ENCODE peak calls at places on chromosomes 5 and 9, in four cellular contexts. One of them, this sample, is unnamed.

GRCh38 chr9:89781838-89782237 is 177.0 kb downstream of the GADD45G start:
- DNase-seq in HL-60: peak
- DNase-seq in GM12878: peak
- DNase-seq in K562: no peak
- DNase-seq in this sample: peak

GRCh38 chr5:40958811-40959210 is 49.5 kb downstream of the C7 start:
- DNase-seq in HL-60: no peak
- DNase-seq in GM12878: no peak
- DNase-seq in K562: no peak
- DNase-seq in this sample: no peak

GRCh38 chr5:93574041-93574938 is 6.7 kb downstream of the NR2F1-AS1 start:
- DNase-seq in HL-60: no peak
- DNase-seq in GM12878: no peak
- DNase-seq in K562: no peak
- DNase-seq in this sample: no peak

GRCh38 chr9:95264954-95265615 is 52.4 kb downstream of the FANCC start:
- DNase-seq in HL-60: no peak
- DNase-seq in GM12878: no peak
- DNase-seq in K562: peak
- DNase-seq in this sample: no peak

GRCh38 chr9:113906411-113907110 is 30.5 kb downstream of the ZNF618 start:
- DNase-seq in HL-60: no peak
- DNase-seq in GM12878: no peak
- DNase-seq in K562: no peak
- DNase-seq in this sample: no peak

GRCh38 chr9:127918201-127919107 is 1.6 kb upstream of the ST6GALNAC4 start:
- DNase-seq in HL-60: no peak
- DNase-seq in GM12878: no peak
- DNase-seq in K562: peak
- DNase-seq in this sample: no peak

GRCh38 chr5:63155310-63155631 is 576.7 kb downstream of the LRRC70 start:
- DNase-seq in HL-60: no peak
- DNase-seq in GM12878: no peak
- DNase-seq in K562: no peak
- DNase-seq in this sample: no peak

GRCh38 chr9:85302860-85303779 is 438.6 kb downstream of the AGTPBP1 start:
- DNase-seq in HL-60: no peak
- DNase-seq in GM12878: no peak
- DNase-seq in K562: no peak
- DNase-seq in this sample: no peak

GRCh38 chr9:105188746-105189145 is 55.7 kb upstream of the SLC44A1 start:
- DNase-seq in HL-60: peak
- DNase-seq in GM12878: no peak
- DNase-seq in K562: no peak
- DNase-seq in this sample: no peak

GRCh38 chr5:40986666-40987065 is 77.4 kb downstream of the C7 start:
- DNase-seq in HL-60: no peak
- DNase-seq in GM12878: no peak
- DNase-seq in K562: no peak
- DNase-seq in this sample: no peak

GRCh38 chr5:93607367-93608258 is 24.6 kb downstream of the NR2F1 start:
- DNase-seq in HL-60: no peak
- DNase-seq in GM12878: no peak
- DNase-seq in K562: peak
- DNase-seq in this sample: no peak

GRCh38 chr9:36007309-36007708 is 29.4 kb upstream of the RECK start:
- DNase-seq in HL-60: no peak
- DNase-seq in GM12878: no peak
- DNase-seq in K562: no peak
- DNase-seq in this sample: peak

GRCh38 chr9:36007852-36008251 is 28.9 kb upstream of the RECK start:
- DNase-seq in HL-60: no peak
- DNase-seq in GM12878: no peak
- DNase-seq in K562: no peak
- DNase-seq in this sample: no peak

GRCh38 chr9:36011379-36011778 is 25.3 kb upstream of the RECK start:
- DNase-seq in HL-60: no peak
- DNase-seq in GM12878: no peak
- DNase-seq in K562: no peak
- DNase-seq in this sample: no peak

GRCh38 chr9:36006541-36006940 is 30.2 kb upstream of the RECK start:
- DNase-seq in HL-60: no peak
- DNase-seq in GM12878: no peak
- DNase-seq in K562: peak
- DNase-seq in this sample: no peak

GRCh38 chr9:36008774-36009300 is 27.9 kb upstream of the RECK start:
- DNase-seq in HL-60: peak
- DNase-seq in GM12878: no peak
- DNase-seq in K562: peak
- DNase-seq in this sample: peak
- TF ChIP-seq POLR2AphosphoS5 in HL-60: no peak
- TF ChIP-seq POLR2AphosphoS5 in GM12878: no peak
- TF ChIP-seq POLR2AphosphoS5 in K562: no peak
- TF ChIP-seq POLR2AphosphoS5 in this sample: no peak

DNA sequence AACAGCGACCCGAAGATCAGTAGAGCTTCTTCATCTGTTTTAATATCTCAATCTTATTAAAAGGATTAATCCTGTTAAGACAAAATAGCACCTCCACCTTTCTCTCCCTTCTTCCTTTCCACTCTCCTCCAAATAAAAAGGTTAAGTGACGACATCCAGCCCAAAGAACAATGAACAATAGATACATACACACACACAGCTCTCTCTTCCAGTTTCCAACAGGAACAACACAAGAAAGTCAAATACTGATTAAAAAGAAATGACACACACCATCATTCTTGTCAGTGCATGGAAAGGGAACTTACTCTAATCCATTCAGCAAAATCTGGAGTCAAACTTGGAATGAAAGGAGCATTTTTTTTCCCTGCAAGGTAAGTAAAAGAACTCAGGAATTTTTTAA is 2.8 kb downstream of the ARL15 start:
- DNase-seq in HL-60: no peak
- DNase-seq in GM12878: no peak
- DNase-seq in K562: no peak
- DNase-seq in this sample: no peak
- TF ChIP-seq SPI1 in HL-60: no peak
- TF ChIP-seq SPI1 in GM12878: no peak
- TF ChIP-seq SPI1 in K562: no peak
- TF ChIP-seq SPI1 in this sample: no peak

GRCh38 chr9:126423022-126423708 is 96.5 kb downstream of the MVB12B start:
- DNase-seq in HL-60: peak
- DNase-seq in GM12878: no peak
- DNase-seq in K562: no peak
- DNase-seq in this sample: no peak
- TF ChIP-seq POLR2AphosphoS5 in HL-60: no peak
- TF ChIP-seq POLR2AphosphoS5 in GM12878: no peak
- TF ChIP-seq POLR2AphosphoS5 in K562: no peak
- TF ChIP-seq POLR2AphosphoS5 in this sample: no peak

GRCh38 chr9:68970150-68970549 is 43.8 kb downstream of the PRKACG start:
- DNase-seq in HL-60: no peak
- DNase-seq in GM12878: no peak
- DNase-seq in K562: no peak
- DNase-seq in this sample: no peak
- TF ChIP-seq SPI1 in HL-60: no peak
- TF ChIP-seq SPI1 in GM12878: no peak
- TF ChIP-seq SPI1 in K562: no peak
- TF ChIP-seq SPI1 in this sample: no peak

DNA sequence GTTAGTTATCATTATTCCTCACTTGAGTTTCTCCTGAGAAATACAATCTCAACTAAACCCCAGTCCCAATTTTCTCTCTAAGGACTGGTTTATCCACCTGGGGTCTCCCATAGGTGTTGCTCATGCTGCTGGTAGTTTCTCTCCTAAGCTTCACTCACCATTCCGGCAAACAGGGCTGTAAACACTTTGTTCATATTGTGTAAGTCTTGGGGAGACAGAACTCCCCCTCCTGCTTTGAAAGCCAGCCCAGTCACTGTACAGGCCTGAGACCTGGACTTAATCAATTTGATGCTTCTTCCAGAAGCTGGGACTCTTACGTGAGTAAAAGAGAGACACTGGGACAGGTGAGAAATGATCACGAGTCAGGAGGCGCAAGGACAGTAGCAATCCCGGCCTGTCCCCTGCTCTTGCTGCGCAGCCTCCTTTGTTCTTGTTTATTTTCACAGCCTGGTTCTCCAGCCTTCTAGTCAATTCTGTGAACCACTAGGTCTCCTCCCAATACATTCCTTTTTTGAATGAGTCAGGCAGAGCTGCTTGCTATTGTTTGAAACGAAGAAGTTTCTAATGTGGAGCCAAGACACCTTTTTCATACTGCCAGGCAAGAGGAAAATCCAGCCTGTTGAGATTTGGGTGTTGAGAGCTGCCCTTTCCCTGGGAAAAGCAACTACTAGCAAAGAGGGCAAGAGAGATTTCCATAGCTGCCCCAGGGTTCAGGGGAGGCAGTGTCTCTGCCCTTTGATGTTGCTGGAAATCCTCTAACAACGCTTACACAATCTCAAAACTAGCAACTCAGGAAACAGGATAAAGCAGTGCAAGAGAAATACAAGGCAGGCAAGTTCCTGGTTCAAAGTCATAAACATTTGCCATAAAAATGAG is 9.2 kb upstream of the SHROOM1 start:
- DNase-seq in HL-60: no peak
- DNase-seq in GM12878: no peak
- DNase-seq in K562: no peak
- DNase-seq in this sample: no peak
- TF ChIP-seq POLR2AphosphoS5 in HL-60: no peak
- TF ChIP-seq POLR2AphosphoS5 in GM12878: no peak
- TF ChIP-seq POLR2AphosphoS5 in K562: no peak
- TF ChIP-seq POLR2AphosphoS5 in this sample: no peak